ENCODE peak calls at places on chromosome 2, in five cellular contexts. N is foreskin fibroblast; M is cardiac muscle cell; Y is Calu3; U is CD8-positive, alpha-beta T cell. W is an unnamed sample.

GRCh38 chr2:153953761-153954160 is 82.0 kb downstream of the GALNT13 start:
- DNase-seq in M (no peak), Y (no peak), U (no peak), N (no peak), W (no peak)

GRCh38 chr2:181239400-181239799 is 217.8 kb upstream of the ITGA4 start:
- DNase-seq in Y (no peak), M (no peak), N (no peak), U (no peak), W (no peak)

GRCh38 chr2:105768176-105768575 is 23.5 kb downstream of the NCK2 start:
- DNase-seq in N (no peak), M (no peak), Y (no peak), U (no peak), W (no peak)

GRCh38 chr2:64837116-64837704 is 152.0 kb upstream of the SLC1A4 start:
- DNase-seq in N (no peak), Y (peak), U (no peak), M (peak), W (no peak)

GRCh38 chr2:239296020-239296932 is 104.5 kb downstream of the HDAC4 start:
- DNase-seq in Y (no peak), M (no peak), N (no peak), U (no peak), W (no peak)

GRCh38 chr2:176997074-176997791 is 215.4 kb upstream of the HNRNPA3 start:
- DNase-seq in Y (peak), M (peak), U (no peak), N (peak), W (no peak)

GRCh38 chr2:220876074-220876824 is 695.9 kb downstream of the EPHA4 start:
- DNase-seq in M (no peak), Y (no peak), U (no peak), N (no peak), W (no peak)

GRCh38 chr2:127700527-127701192 is 637 bp upstream of the SFT2D3 start:
- DNase-seq in M (no peak), N (no peak), Y (peak), U (no peak), W (peak)

GRCh38 chr2:231483398-231484329 is 19.4 kb upstream of the NCL start:
- DNase-seq in Y (no peak), U (peak), M (peak), N (no peak), W (peak)

GRCh38 chr2:217611056-217611455 is 391.7 kb downstream of the TNS1 start:
- DNase-seq in U (no peak), M (no peak), Y (no peak), N (no peak), W (no peak)

GRCh38 chr2:25700221-25700660 is 26.9 kb upstream of the DTNB start:
- DNase-seq in N (peak), U (peak), Y (peak), M (peak), W (no peak)

GRCh38 chr2:68279691-68280090 is 27.4 kb upstream of the PPP3R1 start:
- DNase-seq in Y (no peak), M (no peak), U (no peak), N (no peak), W (no peak)

GRCh38 chr2:127154396-127154795 is 47.4 kb upstream of the BIN1 start:
- DNase-seq in M (no peak), U (no peak), N (no peak), Y (no peak), W (no peak)

GRCh38 chr2:113227290-113227689 is 51.4 kb downstream of the PAX8 start:
- DNase-seq in M (no peak), U (no peak), N (no peak), Y (no peak), W (no peak)

GRCh38 chr2:189685540-189686229 is 11.2 kb downstream of the ANKAR start:
- DNase-seq in Y (no peak), N (peak), M (peak), U (peak), W (no peak)

GRCh38 chr2:37641582-37642111 is 29.8 kb downstream of the CDC42EP3 start:
- DNase-seq in N (peak), M (no peak), U (no peak), Y (no peak), W (no peak)

GRCh38 chr2:240249423-240250149 is 109.1 kb upstream of the OTOS start:
- DNase-seq in N (no peak), Y (no peak), M (no peak), U (no peak), W (peak)

GRCh38 chr2:237264480-237265219 is 149.3 kb downstream of the COL6A3 start:
- DNase-seq in U (no peak), M (peak), Y (no peak), N (peak), W (no peak)

GRCh38 chr2:3319745-3320566 is 57.7 kb downstream of the EIPR1 start:
- DNase-seq in Y (no peak), M (no peak), N (no peak), U (no peak), W (no peak)

GRCh38 chr2:98923244-98923940 is 12.6 kb downstream of the CRACDL start:
- DNase-seq in Y (no peak), U (no peak), N (no peak), M (no peak), W (no peak)

GRCh38 chr2:68157002-68157401 is 686 bp upstream of the PNO1 start:
- DNase-seq in N (peak), U (no peak), Y (no peak), M (no peak), W (no peak)

GRCh38 chr2:46985512-46985911 is 69.9 kb upstream of the MCFD2 start:
- DNase-seq in U (no peak), N (peak), M (no peak), Y (peak), W (no peak)

GRCh38 chr2:230472619-230473018 is 56.6 kb downstream of the SP100 start:
- DNase-seq in Y (no peak), M (peak), N (peak), U (no peak), W (no peak)

GRCh38 chr2:233399306-233400225 is 45.3 kb downstream of the DGKD start:
- DNase-seq in M (no peak), U (peak), N (no peak), Y (no peak), W (no peak)

GRCh38 chr2:62586981-62587380 is 81.0 kb upstream of the TMEM17 start:
- DNase-seq in M (peak), U (no peak), Y (no peak), N (peak), W (no peak)

GRCh38 chr2:231167745-231168459 is 30.5 kb upstream of the ARMC9 start:
- DNase-seq in N (no peak), Y (no peak), M (peak), U (no peak), W (no peak)

GRCh38 chr2:227884511-227884947 is 13.1 kb downstream of the DAW1 start:
- DNase-seq in N (peak), M (peak), U (peak), Y (peak), W (peak)

GRCh38 chr2:224754129-224754528 is 38.0 kb upstream of the CCDC195 start:
- DNase-seq in M (peak), U (no peak), N (peak), Y (no peak), W (no peak)

GRCh38 chr2:50148632-50149031 is 883.3 kb downstream of the NRXN1 start:
- DNase-seq in N (no peak), Y (no peak), U (no peak), M (no peak), W (no peak)

DNA sequence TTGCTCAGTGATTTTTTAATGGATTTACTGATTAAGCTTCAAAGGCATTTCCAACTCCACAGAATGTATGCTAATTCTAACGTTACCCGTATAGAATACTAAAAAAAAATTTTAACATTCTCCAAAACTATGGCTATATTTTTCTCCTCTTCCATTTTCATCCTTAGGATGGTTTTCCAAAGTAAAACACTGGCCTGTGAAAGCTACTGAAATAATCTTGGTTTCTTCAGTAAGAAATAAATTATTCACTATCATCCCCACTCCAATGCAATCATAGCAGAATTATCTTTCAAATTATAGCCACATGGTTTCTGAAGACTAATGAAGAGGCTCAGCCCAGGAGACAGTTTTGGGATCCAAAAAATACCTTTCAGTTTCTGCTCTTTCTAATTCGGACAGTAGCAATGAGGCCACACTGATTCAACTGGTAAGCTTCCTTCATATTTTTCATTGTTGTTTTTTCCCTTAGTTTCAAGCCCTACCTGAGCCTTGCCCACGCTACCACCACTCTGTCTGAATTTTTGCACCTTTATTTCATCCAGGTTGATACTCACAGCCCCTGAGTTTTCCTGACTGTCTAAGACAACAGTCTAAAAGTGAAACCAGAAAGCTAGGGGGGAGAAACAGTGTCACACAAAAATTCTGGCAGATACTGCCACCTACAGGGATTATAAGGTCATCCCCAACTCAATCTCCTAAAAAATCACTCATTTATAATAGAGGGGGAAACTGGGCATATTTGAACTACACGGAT is 887.9 kb downstream of the NRXN1 start:
- DNase-seq in N (peak), Y (peak), U (no peak), M (peak), W (no peak)
- TF ChIP-seq CTCF in N (peak), Y (peak), U (no peak), M (peak), W (no peak)

GRCh38 chr2:11581797-11582525 is 48.1 kb downstream of the GREB1 start:
- DNase-seq in N (no peak), U (no peak), Y (no peak), M (no peak), W (no peak)

GRCh38 chr2:11583203-11583752 is 49.4 kb downstream of the GREB1 start:
- DNase-seq in N (no peak), U (no peak), M (peak), Y (no peak), W (no peak)

GRCh38 chr2:11581129-11581796 is 47.4 kb downstream of the GREB1 start:
- DNase-seq in U (no peak), M (no peak), Y (no peak), N (peak), W (no peak)

GRCh38 chr2:11583840-11584529 is 50.1 kb downstream of the GREB1 start:
- DNase-seq in Y (peak), N (peak), U (peak), M (peak), W (peak)

DNA sequence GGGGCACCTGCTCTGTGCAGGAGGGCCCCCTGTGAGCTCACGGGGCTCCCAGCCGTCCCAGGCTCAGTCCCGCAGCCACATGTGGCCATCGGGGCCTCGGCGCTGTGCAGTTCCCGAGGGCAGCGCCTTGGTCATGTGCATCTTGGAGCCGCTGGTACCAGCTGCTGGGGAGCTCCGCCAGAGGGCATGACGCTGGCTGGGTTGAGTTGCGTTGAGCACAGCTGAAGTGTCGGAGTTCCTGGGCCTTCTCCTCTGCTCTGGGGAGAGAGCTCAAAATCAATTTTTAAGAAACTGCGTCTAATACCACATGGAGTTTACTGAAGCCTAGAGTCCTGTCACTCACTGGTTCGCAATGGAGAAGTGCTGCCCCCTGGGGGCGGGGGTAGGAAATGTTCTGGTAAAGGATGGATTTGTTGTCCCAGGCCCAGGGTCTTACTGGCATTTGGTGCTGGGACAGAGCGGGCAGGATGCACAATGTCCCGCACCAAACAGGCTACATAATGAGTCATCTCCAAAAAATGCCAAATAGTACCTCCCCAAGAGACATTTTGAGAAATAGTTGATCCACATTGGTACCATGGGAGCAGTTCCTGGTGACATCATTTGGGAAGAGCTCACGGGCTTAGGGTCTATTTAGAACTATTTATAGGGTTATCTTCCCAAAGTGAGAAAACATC is 48.8 kb downstream of the GREB1 start:
- DNase-seq in Y (peak), U (peak), M (peak), N (peak), W (peak)
- TF ChIP-seq CTCF in Y (peak), U (peak), M (peak), N (peak), W (peak)

GRCh38 chr2:235802542-235802941 is 308.7 kb downstream of the AGAP1 start:
- DNase-seq in U (no peak), N (no peak), Y (no peak), M (no peak), W (no peak)

GRCh38 chr2:235804676-235805075 is 310.8 kb downstream of the AGAP1 start:
- DNase-seq in N (no peak), Y (no peak), U (no peak), M (no peak), W (no peak)

GRCh38 chr2:235807347-235807746 is 313.5 kb downstream of the AGAP1 start:
- DNase-seq in U (no peak), M (no peak), N (no peak), Y (no peak), W (no peak)

GRCh38 chr2:235799281-235799680 is 305.4 kb downstream of the AGAP1 start:
- DNase-seq in M (no peak), N (no peak), Y (no peak), U (no peak), W (no peak)

GRCh38 chr2:235803028-235803427 is 309.2 kb downstream of the AGAP1 start:
- DNase-seq in Y (no peak), U (no peak), M (peak), N (no peak), W (no peak)
- TF ChIP-seq CTCF in Y (no peak), U (no peak), M (peak), N (no peak), W (no peak)

DNA sequence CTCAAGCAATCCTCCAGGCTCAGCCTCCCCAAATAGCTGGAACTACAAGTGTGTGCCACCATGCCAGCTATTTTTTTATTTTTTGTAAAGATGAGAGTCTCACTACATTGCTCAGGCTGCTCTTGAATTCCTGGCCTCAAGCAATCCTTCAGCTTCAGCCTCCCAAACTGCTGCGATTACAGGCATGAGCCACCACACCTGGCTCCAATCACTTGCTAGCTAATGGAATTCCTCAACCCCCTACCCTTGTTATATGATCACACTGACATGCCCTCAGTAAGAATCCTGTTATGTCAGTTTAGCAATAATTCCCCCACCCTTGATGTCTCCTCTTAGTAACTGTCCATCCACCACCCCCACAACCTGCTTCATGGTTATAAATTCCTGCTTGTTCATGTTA is 12.3 kb downstream of the CHN1 start:
- DNase-seq in N (no peak), M (no peak), Y (no peak), U (no peak), W (no peak)
- TF ChIP-seq CTCF in N (no peak), M (no peak), Y (no peak), U (no peak), W (no peak)

GRCh38 chr2:149991576-149991975 is 404.0 kb upstream of the MMADHC start:
- DNase-seq in U (no peak), Y (no peak), N (no peak), M (peak), W (no peak)
- TF ChIP-seq CTCF in U (no peak), Y (no peak), N (no peak), M (no peak), W (no peak)

W was measured in lung.